ENCODE peak calls at places on chromosomes 6 and 20, in four cellular contexts. L is PC-9, V is small intestine, C is left lung. P is an unnamed sample.

GRCh38 chr6:41600499-41601247 is 37.6 kb upstream of the MDFI start:
- DNase-seq in L (no peak), V (no peak), C (no peak), P (no peak)

GRCh38 chr6:88566746-88567534 is 396.5 kb downstream of the RNGTT start:
- DNase-seq in L (no peak), V (no peak), C (no peak), P (no peak)

GRCh38 chr20:25294459-25295385 is 46.8 kb downstream of the PYGB start:
- DNase-seq in L (no peak), V (peak; percentile 27), C (peak; percentile 37), P (peak; percentile 64)

GRCh38 chr20:24996449-24997195 is 4.1 kb upstream of the APMAP start:
- DNase-seq in L (no peak), V (no peak), C (no peak), P (peak; percentile 43)

GRCh38 chr6:20438462-20439070 is 36.9 kb downstream of the E2F3 start:
- DNase-seq in L (no peak), V (no peak), C (no peak), P (no peak)

GRCh38 chr6:114342086-114342825 is 567 bp downstream of the HS3ST5 start:
- DNase-seq in L (no peak), V (peak; percentile 1), C (peak; percentile 30), P (no peak)

GRCh38 chr6:169784941-169785340 is 33.5 kb downstream of the ERMARD start:
- DNase-seq in L (no peak), V (no peak), C (no peak), P (no peak)

GRCh38 chr6:43962458-43962857 is 164.8 kb downstream of the MRPL14 start:
- DNase-seq in L (no peak), V (no peak), C (no peak), P (no peak)

GRCh38 chr6:10526156-10526555 is 5.0 kb downstream of the GCNT2 start:
- DNase-seq in L (no peak), V (no peak), C (no peak), P (no peak)

GRCh38 chr6:143058987-143059386 is 1.7 kb upstream of the AIG1 start:
- DNase-seq in L (peak; percentile 38), V (no peak), C (no peak), P (no peak)

GRCh38 chr6:167221408-167222201 is 63.8 kb upstream of the GPR31 start:
- DNase-seq in L (no peak), V (no peak), C (no peak), P (no peak)

GRCh38 chr6:41625442-41625841 is 12.8 kb upstream of the MDFI start:
- DNase-seq in L (no peak), V (peak; percentile 41), C (no peak), P (no peak)

GRCh38 chr6:24925661-24926060 is 10.1 kb downstream of the RIPOR2 start:
- DNase-seq in L (peak; percentile 46), V (no peak), C (no peak), P (no peak)

GRCh38 chr20:13857304-13857703 is 72.5 kb downstream of the NDUFAF5 start:
- DNase-seq in L (no peak), V (no peak), C (no peak), P (no peak)

GRCh38 chr6:3001146-3001772 is 1.6 kb downstream of the NQO2 start:
- DNase-seq in L (no peak), V (no peak), C (no peak), P (no peak)
- H3K4me3 ChIP-seq in L (no peak overlapping the region), V (no peak overlapping the region), C (no peak overlapping the region), P (no peak overlapping the region)

GRCh38 chr20:17669306-17669931 is 12.6 kb downstream of the RRBP1 start:
- DNase-seq in L (no peak), V (no peak), C (no peak), P (no peak)
- H3K4me1 ChIP-seq in L (no peaks in the 10 kb centered on the region), V (peaks cover 7% of the 10 kb centered on the region), C (peaks cover 4% of the 10 kb centered on the region), P (peaks cover 12% of the 10 kb centered on the region)

DNA sequence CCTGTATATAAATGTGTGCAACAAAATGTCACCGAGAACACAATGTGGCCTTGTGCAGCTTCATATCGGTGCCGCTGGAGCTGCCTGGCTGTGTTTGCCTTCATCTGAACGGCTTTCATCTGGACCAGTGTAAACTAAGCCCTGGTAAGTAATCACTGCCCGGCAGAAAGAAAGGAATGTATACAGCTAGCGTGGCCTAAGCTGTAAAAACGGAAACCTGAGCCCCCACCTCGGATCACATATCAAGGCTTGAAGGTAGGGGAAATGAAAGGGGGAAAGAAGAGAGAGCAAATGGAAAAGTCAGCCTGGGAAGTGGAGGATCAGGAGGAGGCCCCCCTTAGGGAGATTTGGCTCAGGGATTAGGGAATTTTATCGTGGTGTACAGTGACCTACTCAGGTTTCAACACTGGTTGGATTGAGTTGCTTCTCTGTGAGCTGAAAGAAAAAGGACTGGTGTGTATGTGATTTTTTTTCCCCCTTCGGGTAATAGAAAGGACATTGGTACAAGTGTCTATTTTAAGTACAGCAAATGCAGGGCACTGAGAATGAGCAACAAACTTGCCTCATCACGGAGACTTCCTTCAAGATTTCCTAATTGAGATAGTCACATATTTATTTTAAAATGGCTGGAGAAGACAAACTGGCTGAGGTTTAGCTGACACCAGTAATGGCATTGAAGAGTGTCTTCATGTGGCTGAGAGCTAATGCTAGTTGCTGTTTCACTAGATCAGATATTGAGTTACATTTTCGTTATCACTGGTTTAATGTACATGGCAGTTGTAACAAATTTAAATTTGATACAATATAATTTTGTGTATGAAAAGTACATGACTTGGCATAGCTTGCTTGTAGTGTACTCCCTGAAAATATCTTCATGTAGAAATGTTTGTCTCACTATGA is 3.5 kb downstream of the SOBP start:
- DNase-seq in L (no peak), V (no peak), C (no peak), P (no peak)
- H3K4me3 ChIP-seq in L (no peak overlapping the region), V (no peak overlapping the region), C (no peak overlapping the region), P (no peak overlapping the region)

DNA sequence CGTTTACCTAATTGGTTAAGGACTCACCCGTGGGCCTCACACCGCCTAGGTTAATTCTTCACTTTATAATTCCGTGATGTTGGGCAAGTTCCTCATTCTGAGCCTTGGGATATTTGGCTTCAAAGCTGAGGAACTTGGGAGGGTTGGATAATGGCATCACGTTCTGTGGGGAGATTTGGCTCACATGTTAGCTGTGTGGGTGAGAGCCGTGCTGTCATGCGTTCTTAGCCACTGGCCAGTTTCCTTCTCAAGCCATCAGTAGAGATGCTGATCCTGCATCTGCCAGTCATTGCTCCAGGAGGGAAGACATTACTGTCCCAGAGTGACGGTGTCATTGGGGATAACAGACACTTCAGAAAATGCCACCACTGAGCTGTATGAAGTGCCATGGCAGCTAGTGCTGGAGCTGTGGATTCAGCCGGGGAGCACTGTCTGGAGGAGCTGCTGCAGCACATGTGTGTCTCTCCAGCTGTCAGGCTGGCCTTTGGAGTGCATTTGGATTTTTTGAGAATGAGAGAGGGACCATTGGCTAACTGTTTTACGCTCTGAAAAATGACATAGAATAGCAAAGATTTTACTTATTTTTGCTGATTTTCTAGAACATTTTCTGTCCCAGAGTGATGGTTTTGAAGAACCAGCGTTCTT is 16.5 kb downstream of the IGF2R start:
- DNase-seq in L (no peak), V (no peak), C (peak; percentile 51), P (no peak)
- H3K4me1 ChIP-seq in L (peaks cover 6% of the 10 kb centered on the region), V (peaks cover 38% of the 10 kb centered on the region), C (peaks cover 66% of the 10 kb centered on the region), P (peaks cover 66% of the 10 kb centered on the region)

GRCh38 chr6:39814236-39814635 is 22.1 kb downstream of the DAAM2 start:
- DNase-seq in L (no peak), V (no peak), C (no peak), P (no peak)

GRCh38 chr6:39815356-39815755 is 23.2 kb downstream of the DAAM2 start:
- DNase-seq in L (no peak), V (no peak), C (no peak), P (no peak)

GRCh38 chr6:39811835-39812345 is 19.7 kb downstream of the DAAM2 start:
- DNase-seq in L (no peak), V (no peak), C (no peak), P (no peak)

GRCh38 chr6:39812496-39812852 is 20.3 kb downstream of the DAAM2 start:
- DNase-seq in L (no peak), V (no peak), C (no peak), P (no peak)

DNA sequence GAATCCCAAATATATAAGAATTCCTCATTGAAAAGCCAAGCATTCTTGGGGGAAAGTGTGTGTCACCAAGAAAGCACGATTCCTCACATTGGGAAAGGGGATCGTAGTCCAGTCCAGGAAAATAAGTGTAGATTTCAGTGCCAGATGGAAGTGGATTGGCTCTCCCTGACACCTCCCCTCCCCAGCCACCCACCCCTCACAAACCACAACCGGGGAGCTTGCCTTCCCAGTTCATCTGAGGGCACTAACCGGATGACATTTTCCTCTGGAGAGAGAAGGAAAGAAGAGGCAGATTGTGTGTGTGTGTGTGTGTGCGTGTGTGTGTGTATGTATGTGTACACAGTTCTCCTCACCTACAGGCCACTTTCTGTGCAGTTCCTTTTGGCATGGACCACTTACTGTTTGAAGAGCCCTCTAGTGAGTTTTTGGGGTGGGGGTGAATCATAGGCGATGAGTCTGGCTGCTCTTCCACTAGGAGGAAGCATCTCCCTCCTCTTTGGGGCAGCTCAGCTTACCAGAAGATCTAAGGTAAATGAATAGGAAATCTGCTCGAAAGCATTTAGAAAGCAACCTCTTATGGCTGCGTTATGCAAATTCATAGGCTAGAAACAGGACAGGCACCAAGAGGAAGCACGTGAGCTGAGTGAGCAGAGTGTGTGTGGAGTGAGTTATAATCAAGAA is 20.8 kb downstream of the DAAM2 start:
- DNase-seq in L (no peak), V (no peak), C (peak; percentile 57), P (no peak)
- H3K4me3 ChIP-seq in L (no peak overlapping the region), V (no peak overlapping the region), C (no peak overlapping the region), P (no peak overlapping the region)

DNA sequence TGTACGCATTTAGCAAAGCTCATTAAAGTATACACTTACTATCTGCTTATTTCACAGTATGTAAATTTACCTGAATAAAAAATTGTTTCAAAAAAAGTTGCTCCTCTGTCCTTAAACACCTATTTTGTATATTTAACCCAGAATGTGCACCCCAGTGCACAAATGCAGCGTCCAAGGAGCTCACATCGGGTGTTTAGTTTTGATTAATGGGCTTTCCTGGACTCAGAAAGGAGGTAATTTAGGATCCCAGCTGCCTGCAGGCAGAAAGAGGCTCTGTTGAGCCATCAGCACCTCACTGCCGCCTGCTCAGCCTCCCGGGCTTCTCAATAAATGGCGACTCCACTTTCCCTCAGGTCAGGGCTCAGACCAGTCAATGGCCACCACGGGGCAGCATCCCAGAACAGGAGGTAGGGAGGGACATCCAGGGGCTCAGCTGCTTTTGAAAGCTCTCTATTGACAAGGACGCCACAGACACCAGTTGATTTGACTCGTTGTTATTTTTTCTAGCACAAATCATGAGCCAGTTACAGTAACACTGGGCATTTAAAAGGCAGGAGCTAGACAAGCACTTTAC is 70.2 kb upstream of the TBC1D7 start:
- DNase-seq in L (no peak), V (no peak), C (no peak), P (no peak)
- H3K4me1 ChIP-seq in L (peaks cover 49% of the 10 kb centered on the region), V (peaks cover 10% of the 10 kb centered on the region), C (peaks cover 23% of the 10 kb centered on the region), P (no peaks in the 10 kb centered on the region)

DNA sequence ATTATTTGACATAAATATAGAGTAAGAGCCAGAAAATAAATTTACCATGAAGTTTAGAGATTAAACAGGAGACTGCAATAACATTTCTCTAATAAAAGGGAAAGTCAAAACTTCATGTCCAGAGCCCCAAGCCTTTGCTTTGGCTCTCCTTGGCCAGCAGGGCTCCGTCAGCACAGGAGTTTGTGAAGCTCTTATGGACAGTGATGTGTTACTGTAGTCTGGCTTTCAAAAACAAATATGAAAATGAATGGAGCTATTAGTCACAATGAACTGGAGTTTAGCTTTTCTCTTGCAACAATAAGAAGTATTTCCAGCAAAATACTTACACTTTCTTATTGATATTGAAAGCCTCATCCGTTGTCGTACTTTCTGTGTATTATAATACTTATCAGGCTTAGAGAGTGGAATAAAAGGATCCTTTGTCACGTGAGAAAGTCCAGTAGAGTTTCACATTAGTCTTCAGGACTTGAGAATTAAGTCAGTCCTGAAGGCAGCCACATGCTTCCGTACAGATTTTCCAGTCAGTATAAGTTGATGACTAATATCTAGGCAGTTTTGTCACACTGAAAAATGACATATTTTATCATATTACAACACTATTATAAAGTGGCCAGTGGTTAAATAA is 117.0 kb upstream of the PRL start:
- DNase-seq in L (no peak), V (no peak), C (no peak), P (no peak)
- H3K4me3 ChIP-seq in L (no peak overlapping the region), V (no peak overlapping the region), C (no peak overlapping the region), P (no peak overlapping the region)